ENCODE peak calls at places on chromosomes 6 and 20, in four cellular contexts. U is Calu3; S is GM12878; R is effector CD4-positive, alpha-beta T cell. I is an unnamed sample.

GRCh38 chr6:6438286-6438685 is 117.8 kb upstream of the F13A1 start:
- DNase-seq in U (no peak), S (no peak), R (no peak), I (no peak)

GRCh38 chr6:155813548-155813947 is 357.9 kb upstream of the NOX3 start:
- DNase-seq in S (no peak), U (no peak), R (no peak), I (no peak)

GRCh38 chr20:24066075-24066700 is 77.6 kb upstream of the GGTLC1 start:
- DNase-seq in R (peak; percentile 5), U (no peak), S (no peak), I (no peak)

GRCh38 chr20:50992336-50992732 is 30.6 kb downstream of the KCNG1 start:
- DNase-seq in S (no peak), R (no peak), U (no peak), I (no peak)

GRCh38 chr6:16770701-16771569 is 9.7 kb upstream of the ATXN1 start:
- DNase-seq in U (peak; percentile 77), R (peak; percentile 67), S (no peak), I (no peak)

GRCh38 chr6:28474441-28475219 is 31.3 kb upstream of the ZSCAN23 start:
- DNase-seq in S (peak; percentile 76), R (no peak), U (peak; percentile 47), I (peak; percentile 63)

GRCh38 chr20:1324598-1325172 is 4.3 kb downstream of the SDCBP2 start:
- DNase-seq in U (no peak), R (peak; percentile 30), S (no peak), I (no peak)

GRCh38 chr6:132780770-132781371 is 17.6 kb downstream of the SLC18B1 start:
- DNase-seq in S (no peak), R (no peak), U (no peak), I (no peak)

GRCh38 chr6:29747688-29748250 is 24.5 kb downstream of the HLA-F start:
- DNase-seq in U (no peak), R (no peak), S (no peak), I (no peak)

GRCh38 chr20:24990810-24991252 is 1.7 kb downstream of the APMAP start:
- DNase-seq in U (no peak), S (no peak), R (no peak), I (no peak)

GRCh38 chr20:62749851-62750445 is 41.3 kb downstream of the NTSR1 start:
- DNase-seq in U (no peak), S (no peak), R (no peak), I (no peak)

GRCh38 chr20:14489544-14489943 is 152.1 kb upstream of the FLRT3 start:
- DNase-seq in U (no peak), S (no peak), R (no peak), I (no peak)